ENCODE peak calls at places on chromosomes 3 and 15, in four cellular contexts. Y is endothelial cell of umbilical vein, T is glutamatergic neuron, G is amniotic stem cell. Z is an unnamed sample.

GRCh38 chr3:181316481-181316880 is 326.9 kb upstream of the DNAJC19 start:
- DNase-seq in Y (peak; percentile 41), T (no peak), G (no peak), Z (no peak)

GRCh38 chr3:72520690-72521308 is 327.4 kb downstream of the SHQ1 start:
- DNase-seq in Y (no peak), T (no peak), G (no peak), Z (no peak)

GRCh38 chr3:42590989-42591756 is 513 bp downstream of the SS18L2 start:
- DNase-seq in Y (peak; percentile 31), T (peak; percentile 31), G (no peak), Z (peak; percentile 68)

GRCh38 chr3:134641671-134642300 is 9.0 kb downstream of the KY start:
- DNase-seq in Y (no peak), T (no peak), G (no peak), Z (no peak)

GRCh38 chr15:64462492-64462891 is 2.1 kb downstream of the ZNF609 start:
- DNase-seq in Y (no peak), T (no peak), G (no peak), Z (no peak)

GRCh38 chr3:177597325-177598109 is 400.2 kb upstream of the TBL1XR1 start:
- DNase-seq in Y (peak; percentile 65), T (no peak), G (no peak), Z (peak; percentile 59)

GRCh38 chr15:58980351-58980939 is 7.0 kb upstream of the RNF111 start:
- DNase-seq in Y (peak; percentile 59), T (no peak), G (peak; percentile 11), Z (no peak)

GRCh38 chr15:50116477-50116876 is 2.6 kb downstream of the ATP8B4 start:
- DNase-seq in Y (peak; percentile 6), T (no peak), G (no peak), Z (no peak)

GRCh38 chr15:68408526-68408925 is 23.4 kb downstream of the ITGA11 start:
- DNase-seq in Y (no peak), T (no peak), G (no peak), Z (no peak)

GRCh38 chr3:113166719-113167492 is 44.5 kb upstream of the BOC start:
- DNase-seq in Y (no peak), T (no peak), G (peak; percentile 21), Z (peak; percentile 82)

GRCh38 chr3:119304201-119304713 is 10.1 kb downstream of the ARHGAP31 start:
- DNase-seq in Y (no peak), T (no peak), G (no peak), Z (no peak)

GRCh38 chr3:71398157-71398836 is 185.2 kb downstream of the FOXP1 start:
- DNase-seq in Y (peak; percentile 24), T (no peak), G (no peak), Z (no peak)

GRCh38 chr15:67840747-67841634 is 1.1 kb upstream of the RNU6-1 start:
- DNase-seq in Y (peak; percentile 51), T (no peak), G (no peak), Z (no peak)

GRCh38 chr15:65942436-65942835 is 73.1 kb downstream of the RAB11A start:
- DNase-seq in Y (no peak), T (no peak), G (no peak), Z (no peak)

GRCh38 chr3:128498901-128499530 is 6.0 kb upstream of the GATA2 start:
- DNase-seq in Y (no peak), T (no peak), G (no peak), Z (peak; percentile 40)

GRCh38 chr3:195763248-195763830 is 42.6 kb downstream of the MUC20 start:
- DNase-seq in Y (no peak), T (no peak), G (no peak), Z (no peak)

GRCh38 chr3:195809291-195809785 is 2.4 kb downstream of the MUC4 start:
- DNase-seq in Y (no peak), T (no peak), G (no peak), Z (no peak)

GRCh38 chr3:127121850-127122249 is 71.1 kb upstream of the PRR23E start:
- DNase-seq in Y (no peak), T (no peak), G (no peak), Z (no peak)

GRCh38 chr3:7759630-7760029 is 742.0 kb upstream of the LMCD1 start:
- DNase-seq in Y (no peak), T (no peak), G (no peak), Z (no peak)

GRCh38 chr15:95826831-95827230 is 503.7 kb upstream of the NR2F2 start:
- DNase-seq in Y (no peak), T (no peak), G (no peak), Z (no peak)

Z was measured in right cardiac atrium.